ENCODE peak calls at places on chromosomes 3 and 15, in seven cellular contexts. D is WTC11, G is endothelial cell, T is foreskin fibroblast, X is GM10248, N is PC-3, V is left ventricle myocardium inferior. L is an unnamed sample.

GRCh38 chr15:36363335-36363734 is 216.1 kb upstream of the CDIN1 start:
- DNase-seq in X (no peak), T (peak; percentile 36), G (no peak), N (peak; percentile 15), V (no peak), D (no peak), L (no peak)

GRCh38 chr3:131083190-131083863 is 56.6 kb downstream of the NEK11 start:
- DNase-seq in D (peak; percentile 41), N (no peak), T (peak; percentile 20), X (no peak), G (no peak), V (peak; percentile 59), L (peak; percentile 53)

GRCh38 chr3:90184861-90185260 is 1077.4 kb downstream of the EPHA3 start:
- DNase-seq in G (no peak), D (no peak), T (peak; percentile 53), V (no peak), N (peak; percentile 49), X (no peak), L (no peak)

GRCh38 chr3:1515842-1516241 is 423.0 kb downstream of the CNTN6 start:
- DNase-seq in G (no peak), N (no peak), V (no peak), D (no peak), T (no peak), X (no peak), L (no peak)

GRCh38 chr3:130465486-130465885 is 51.5 kb upstream of the COL6A6 start:
- DNase-seq in V (no peak), T (no peak), N (no peak), X (no peak), D (no peak), G (no peak), L (no peak)

GRCh38 chr15:77541421-77542181 is 91.1 kb downstream of the LINGO1 start:
- DNase-seq in N (no peak), V (peak; percentile 44), T (peak; percentile 38), G (no peak), X (no peak), D (no peak), L (no peak)

GRCh38 chr15:60733196-60733595 is 254.3 kb upstream of the ICE2 start:
- DNase-seq in T (no peak), V (no peak), N (no peak), X (no peak), D (no peak), G (no peak), L (no peak)

GRCh38 chr15:62428851-62429250 is 263.8 kb upstream of the C2CD4B start:
- DNase-seq in V (no peak), N (no peak), T (no peak), G (no peak), X (no peak), D (no peak), L (no peak)

GRCh38 chr3:119700269-119700919 is 2.4 kb upstream of the CFAP91 start:
- DNase-seq in T (no peak), G (no peak), N (peak; percentile 45), X (peak; percentile 30), V (no peak), D (no peak), L (no peak)

GRCh38 chr3:72065872-72066641 is 281.1 kb upstream of the PROK2 start:
- DNase-seq in T (no peak), D (no peak), V (no peak), G (no peak), X (no peak), N (no peak), L (no peak)

GRCh38 chr3:138861755-138862333 is 27.1 kb upstream of the PIK3CB start:
- DNase-seq in D (peak; percentile 38), T (peak; percentile 68), G (peak; percentile 5), V (no peak), X (no peak), N (no peak), L (no peak)

GRCh38 chr3:71010731-71011455 is 572.6 kb downstream of the FOXP1 start:
- DNase-seq in G (no peak), V (no peak), T (no peak), N (no peak), X (peak; percentile 28), D (no peak), L (no peak)

GRCh38 chr15:34795267-34796081 is at the start of gene ACTC1:
- DNase-seq in X (no peak), V (peak; percentile 78), T (peak; percentile 30), G (peak; percentile 66), N (peak; percentile 53), D (peak; percentile 73), L (peak; percentile 77)

GRCh38 chr3:29170894-29171582 is 109.8 kb upstream of the RBMS3 start:
- DNase-seq in V (no peak), N (no peak), G (no peak), D (no peak), X (no peak), T (no peak), L (no peak)

DNA sequence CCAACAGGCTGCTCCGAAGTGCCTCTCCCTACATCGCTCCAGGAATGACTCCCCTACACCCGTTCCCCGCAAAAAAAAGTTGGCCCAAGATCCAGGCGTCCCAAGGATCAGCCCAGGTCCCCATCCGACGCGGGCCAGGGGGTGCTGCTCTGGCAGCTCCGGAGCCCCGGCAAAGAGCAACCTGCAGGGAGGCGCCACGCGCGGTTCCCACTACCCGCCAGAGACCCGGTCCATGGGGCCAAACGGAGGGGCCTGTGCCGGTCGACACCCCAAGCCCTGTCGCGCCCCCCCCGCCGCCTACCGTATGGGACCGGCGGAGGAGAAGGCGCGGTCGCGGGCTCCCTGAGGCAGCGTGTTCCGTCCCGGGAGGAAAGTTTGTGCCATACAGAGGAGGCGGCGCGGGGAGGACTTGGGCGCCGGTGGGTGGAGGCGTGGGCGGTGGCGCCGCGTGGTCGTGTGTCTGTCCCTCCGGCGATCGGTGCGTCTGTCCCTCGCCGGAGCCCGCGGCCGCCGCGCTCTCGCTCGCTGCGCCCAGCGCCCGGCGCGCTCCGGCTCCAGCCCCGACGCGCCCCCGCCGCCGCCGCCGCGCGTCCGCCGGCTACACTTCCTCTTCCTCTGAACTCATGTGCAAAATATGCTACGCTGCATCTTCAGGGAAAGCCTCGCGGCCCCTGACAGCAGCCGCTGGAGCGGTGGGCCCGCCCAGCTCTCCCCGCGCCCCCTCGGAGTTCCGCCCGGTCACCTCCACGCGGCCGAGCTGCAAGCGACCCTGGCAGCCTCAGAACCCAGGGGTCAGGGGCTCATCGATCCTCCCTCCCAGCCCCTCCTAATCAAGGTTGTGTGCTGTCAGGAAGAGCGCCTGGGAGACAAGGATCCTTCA is at the start of gene RFTN1:
- DNase-seq in V (peak; percentile 64), G (peak; percentile 55), X (peak; percentile 60), D (peak; percentile 41), N (peak; percentile 63), T (peak; percentile 62), L (peak; percentile 60)
- TF ChIP-seq CTCF in V (no peak), G (no peak), X (no peak), D (no peak), N (no peak), T (no peak), L (no peak)

GRCh38 chr3:188929138-188929537 is 242.6 kb upstream of the TPRG1 start:
- DNase-seq in V (no peak), X (no peak), T (no peak), N (peak; percentile 56), G (no peak), D (no peak), L (no peak)
- TF ChIP-seq CTCF in V (peak; percentile 50), X (no peak), T (no peak), N (peak; percentile 47), G (no peak), D (no peak), L (no peak)

GRCh38 chr3:157354722-157355121 is 81.9 kb upstream of the PTX3 start:
- DNase-seq in T (no peak), N (peak; percentile 79), V (no peak), G (peak; percentile 60), D (peak; percentile 37), X (peak; percentile 16), L (no peak)
- TF ChIP-seq CTCF in T (peak; percentile 43), N (peak; percentile 74), V (peak; percentile 50), G (peak; percentile 70), D (peak; percentile 72), X (peak; percentile 10), L (peak; percentile 49)

GRCh38 chr3:65689436-65689835 is 349.3 kb downstream of the MAGI1 start:
- DNase-seq in X (no peak), T (no peak), V (no peak), G (no peak), N (no peak), D (no peak), L (no peak)
- TF ChIP-seq CTCF in X (no peak), T (no peak), V (no peak), G (peak; percentile 14), N (no peak), D (no peak), L (no peak)

GRCh38 chr3:124834723-124835718 is 52.1 kb downstream of the ITGB5 start:
- DNase-seq in X (peak; percentile 74), D (peak; percentile 50), V (peak; percentile 28), T (peak; percentile 23), N (peak; percentile 75), G (peak; percentile 27), L (peak; percentile 23)
- TF ChIP-seq CTCF in X (peak; percentile 17), D (no peak), V (no peak), T (no peak), N (no peak), G (no peak), L (no peak)

GRCh38 chr15:39172380-39173281 is 408.2 kb upstream of the THBS1 start:
- DNase-seq in D (no peak), N (no peak), T (peak; percentile 38), X (no peak), G (no peak), V (peak; percentile 15), L (no peak)

GRCh38 chr15:39173426-39173825 is 407.5 kb upstream of the THBS1 start:
- DNase-seq in G (no peak), X (no peak), N (no peak), T (no peak), D (no peak), V (no peak), L (no peak)

GRCh38 chr15:39174332-39174731 is 406.5 kb upstream of the THBS1 start:
- DNase-seq in T (no peak), V (no peak), D (no peak), G (no peak), X (no peak), N (no peak), L (no peak)

GRCh38 chr15:39167114-39168058 is 413.5 kb upstream of the THBS1 start:
- DNase-seq in D (no peak), X (no peak), T (no peak), V (no peak), G (no peak), N (no peak), L (no peak)

GRCh38 chr15:39171944-39172368 is 408.9 kb upstream of the THBS1 start:
- DNase-seq in X (no peak), V (peak; percentile 23), T (peak; percentile 95), D (peak; percentile 63), G (peak; percentile 46), N (peak; percentile 98), L (peak; percentile 20)
- TF ChIP-seq CTCF in X (no peak), V (peak; percentile 57), T (peak; percentile 41), D (no peak), G (peak; percentile 31), N (peak; percentile 81), L (peak; percentile 16)

L was measured in nephron progenitor cell.